ENCODE peak calls at places on chromosomes 11 and 22, in nine cellular contexts. Z is A549, A is stomach, E is heart left ventricle, F is IMR-90, U is suprapubic skin, B is esophagus squamous epithelium, H is gastrocnemius medialis, T is body of pancreas. O is an unnamed sample.

GRCh38 chr11:111370902-111371578 is 8.0 kb downstream of the POU2AF1 start:
- DNase-seq in Z (no peak), A (no peak), E (no peak), F (no peak), U (no peak), B (no peak), H (no peak), T (peak; percentile 32), O (no peak)

GRCh38 chr11:78940500-78941225 is 366.0 kb upstream of the NARS2 start:
- DNase-seq in Z (no peak), A (no peak), E (no peak), F (no peak), U (no peak), B (no peak), H (no peak), T (no peak), O (no peak)

GRCh38 chr11:2714871-2715270 is 15.1 kb upstream of the KCNQ1OT1 start:
- DNase-seq in Z (no peak), A (no peak), E (peak; percentile 44), F (no peak), U (no peak), B (no peak), H (no peak), T (no peak), O (no peak)

GRCh38 chr11:113626736-113627135 is 79.4 kb downstream of the TMPRSS5 start:
- DNase-seq in Z (no peak), A (no peak), E (no peak), F (no peak), U (no peak), B (no peak), H (no peak), T (no peak), O (no peak)

GRCh38 chr11:16737860-16738197 is 618 bp upstream of the C11orf58 start:
- DNase-seq in Z (no peak), A (no peak), E (no peak), F (peak; percentile 4), U (no peak), B (no peak), H (no peak), T (no peak), O (peak; percentile 37)

GRCh38 chr11:36398261-36398953 is 102.3 kb downstream of the PRR5L start:
- DNase-seq in Z (no peak), A (no peak), E (no peak), F (no peak), U (no peak), B (no peak), H (no peak), T (no peak), O (no peak)

GRCh38 chr11:78190374-78190773 is 1.7 kb downstream of the USP35 start:
- DNase-seq in Z (no peak), A (no peak), E (no peak), F (no peak), U (peak; percentile 42), B (no peak), H (no peak), T (no peak), O (no peak)

GRCh38 chr11:5423131-5423530 is 1.2 kb downstream of the OR51Q1 start:
- DNase-seq in Z (no peak), A (no peak), E (no peak), F (no peak), U (no peak), B (no peak), H (no peak), T (no peak), O (no peak)

GRCh38 chr11:85464283-85464682 is 162.9 kb downstream of the DLG2 start:
- DNase-seq in Z (peak; percentile 4), A (no peak), E (no peak), F (no peak), U (no peak), B (no peak), H (no peak), T (no peak), O (no peak)

GRCh38 chr11:36509265-36509664 is 807 bp downstream of the TRAF6 start:
- DNase-seq in Z (no peak), A (no peak), E (no peak), F (peak; percentile 31), U (no peak), B (no peak), H (no peak), T (no peak), O (peak; percentile 47)

GRCh38 chr22:26430600-26430999 is 1.5 kb downstream of the ASPHD2 start:
- DNase-seq in Z (no peak), A (no peak), E (no peak), F (no peak), U (no peak), B (no peak), H (no peak), T (no peak), O (no peak)

GRCh38 chr11:121417607-121418006 is 34.5 kb upstream of the SORL1 start:
- DNase-seq in Z (no peak), A (no peak), E (no peak), F (no peak), U (no peak), B (no peak), H (no peak), T (no peak), O (no peak)

GRCh38 chr11:121420398-121420797 is 31.7 kb upstream of the SORL1 start:
- DNase-seq in Z (no peak), A (no peak), E (no peak), F (no peak), U (no peak), B (no peak), H (no peak), T (no peak), O (no peak)

GRCh38 chr11:121419839-121420238 is 32.3 kb upstream of the SORL1 start:
- DNase-seq in Z (no peak), A (no peak), E (no peak), F (no peak), U (no peak), B (no peak), H (no peak), T (no peak), O (peak; percentile 25)

GRCh38 chr11:121416909-121417567 is 35.1 kb upstream of the SORL1 start:
- DNase-seq in Z (peak; percentile 1), A (peak; percentile 92), E (peak; percentile 81), F (peak; percentile 48), U (peak; percentile 92), B (no peak), H (peak; percentile 66), T (peak; percentile 84), O (peak; percentile 81)

DNA sequence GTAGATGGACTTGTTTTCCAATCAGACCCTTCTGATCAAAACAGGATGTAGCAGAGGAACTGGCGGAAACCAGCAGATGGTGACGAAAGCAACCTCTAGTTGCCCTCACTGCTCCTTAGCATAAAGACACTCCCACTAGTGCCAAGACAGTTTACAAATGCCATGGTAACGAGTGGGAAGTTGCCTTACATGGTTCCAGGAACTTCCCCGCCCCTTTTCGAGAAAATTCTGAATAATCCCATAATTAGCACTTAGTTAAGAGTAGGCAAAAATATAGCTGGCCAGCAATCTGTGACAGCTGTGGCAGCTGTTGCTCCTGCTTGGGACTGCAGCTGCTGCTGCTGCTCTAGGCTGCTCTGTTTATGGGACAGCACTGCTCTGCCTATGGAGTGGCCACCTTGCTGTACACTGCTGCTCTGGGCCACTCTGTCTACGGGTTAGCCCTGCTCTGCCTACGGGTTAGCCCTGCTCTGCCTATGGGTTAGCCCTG is 33.4 kb upstream of the SORL1 start:
- DNase-seq in Z (no peak), A (no peak), E (no peak), F (no peak), U (no peak), B (no peak), H (no peak), T (no peak), O (no peak)
- TF ChIP-seq POLR2A in Z (no peak), A (no peak), E (no peak), F (no peak), U (no peak), B (no peak), H (no peak), T (no peak), O (no peak)

GRCh38 chr11:1458340-1459218 is 28.0 kb downstream of the MOB2 start:
- DNase-seq in Z (peak; percentile 55), A (peak; percentile 82), E (no peak), F (peak; percentile 2), U (no peak), B (no peak), H (no peak), T (peak; percentile 66), O (peak; percentile 57)
- TF ChIP-seq CTCF in Z (peak; percentile 18), A (no peak), E (peak; percentile 25), F (peak; percentile 23), U (no peak), B (peak; percentile 16), H (no peak), T (no peak), O (peak; percentile 27)

DNA sequence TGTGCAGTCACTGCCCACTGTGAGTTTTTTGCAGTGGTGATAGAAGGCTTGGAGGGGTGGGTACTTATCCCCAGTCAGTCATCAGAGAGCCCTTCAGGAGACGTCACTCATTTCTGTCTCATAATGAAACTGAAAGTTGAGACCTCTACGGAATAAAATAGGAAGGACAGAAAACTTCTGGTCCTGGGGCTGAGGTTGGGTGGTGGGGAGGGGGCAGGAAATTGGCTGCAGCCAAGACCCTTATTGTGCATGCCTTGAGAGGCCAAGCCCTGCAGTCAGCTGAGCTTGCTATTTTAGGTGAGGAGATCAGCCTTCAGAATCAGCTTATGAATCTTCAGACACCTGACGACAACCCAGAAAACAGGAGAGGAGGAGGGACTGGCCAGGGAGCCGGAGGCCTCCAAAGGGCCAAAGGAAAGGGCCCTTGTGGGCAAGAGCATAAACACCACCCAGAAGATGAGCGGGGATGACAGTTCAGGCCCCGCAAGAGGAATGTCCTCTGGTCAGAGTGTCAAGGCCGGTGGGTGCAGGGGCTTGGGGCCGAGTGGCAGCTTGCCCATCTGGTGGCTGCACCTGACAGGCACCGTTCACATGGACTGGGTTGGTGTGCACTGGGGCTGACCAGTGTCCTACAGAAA is 17.9 kb upstream of the ADA2 start:
- DNase-seq in Z (no peak), A (no peak), E (no peak), F (no peak), U (no peak), B (no peak), H (no peak), T (no peak), O (no peak)
- TF ChIP-seq POLR2A in Z (no peak), A (no peak), E (no peak), F (no peak), U (no peak), B (no peak), H (no peak), T (no peak), O (no peak)

GRCh38 chr11:44565746-44566558 is 489 bp downstream of the CD82 start:
- DNase-seq in Z (no peak), A (no peak), E (no peak), F (no peak), U (no peak), B (no peak), H (no peak), T (peak; percentile 52), O (no peak)

GRCh38 chr11:44564653-44565007 is 833 bp upstream of the CD82 start:
- DNase-seq in Z (no peak), A (peak; percentile 85), E (peak; percentile 89), F (peak; percentile 84), U (peak; percentile 92), B (peak; percentile 29), H (peak; percentile 91), T (peak; percentile 92), O (peak; percentile 74)

GRCh38 chr11:44564198-44564597 is 1.3 kb upstream of the CD82 start:
- DNase-seq in Z (no peak), A (peak; percentile 71), E (no peak), F (peak; percentile 28), U (no peak), B (no peak), H (no peak), T (peak; percentile 54), O (peak; percentile 75)

GRCh38 chr11:44566559-44566949 is 1.1 kb downstream of the CD82 start:
- DNase-seq in Z (no peak), A (no peak), E (no peak), F (no peak), U (no peak), B (no peak), H (no peak), T (no peak), O (no peak)

GRCh38 chr11:44565008-44565745 is at the start of gene CD82:
- DNase-seq in Z (peak; percentile 96), A (peak; percentile 100), E (peak; percentile 100), F (peak; percentile 97), U (peak; percentile 100), B (peak; percentile 97), H (peak; percentile 100), T (peak; percentile 100), O (peak; percentile 100)
- TF ChIP-seq CTCF in Z (no peak), A (no peak), E (peak; percentile 45), F (peak; percentile 40), U (peak; percentile 41), B (peak; percentile 26), H (peak; percentile 12), T (peak; percentile 42), O (no peak)

O was measured in testis.